ENCODE peak calls at places on chromosomes 11 and 22, in ten cellular contexts. N is activated CD4-positive, alpha-beta T cell treated with anti-CD3 and anti-CD28 coated beads, Interleukin-2, amount 50 U/mL, for 24 hours; F is choroid plexus epithelial cell; X is NCI-H2029 treated with DMSO at 0.1 percent for 48 hours; R is CD8-positive, alpha-beta memory T cell; B is astrocyte of the cerebellum; H is stimulated activated CD4-positive, alpha-beta T cell treated with anti-CD3 and anti-CD28 coated beads, Interleukin-2, amount 100 ng/mL, for 48 hours; O is PC-9; G is brain microvascular endothelial cell; M is neuronal stem cell. T is an unnamed sample.

GRCh38 chr11:119149371-119150275 is 771 bp downstream of the ABCG4 start:
- DNase-seq in R (no peak), X (no peak), O (no peak), F (no peak), M (peak), H (no peak), N (no peak), B (no peak), G (no peak), T (no peak)

GRCh38 chr11:77046060-77046501 is 11.9 kb downstream of the B3GNT6 start:
- DNase-seq in N (no peak), X (no peak), M (peak), R (peak), G (no peak), H (peak), O (peak), B (no peak), F (peak), T (no peak)

GRCh38 chr11:47766363-47767227 is 546 bp downstream of the FNBP4 start:
- DNase-seq in X (peak), N (peak), F (peak), G (peak), B (peak), R (peak), M (peak), O (peak), H (peak), T (peak)

GRCh38 chr22:32686354-32686753 is 115.2 kb upstream of the TIMP3 start:
- DNase-seq in M (no peak), G (no peak), O (no peak), H (no peak), R (no peak), F (peak), X (no peak), N (no peak), B (no peak), T (no peak)

GRCh38 chr11:79055866-79056632 is 384.8 kb downstream of the TENM4 start:
- DNase-seq in H (no peak), G (peak), B (peak), O (no peak), X (no peak), N (no peak), F (peak), M (no peak), R (no peak), T (no peak)

GRCh38 chr11:8102296-8102915 is 21.4 kb downstream of the TUB start:
- DNase-seq in H (no peak), G (no peak), R (no peak), X (no peak), M (no peak), B (no peak), O (no peak), N (no peak), F (no peak), T (no peak)

GRCh38 chr11:107962181-107962580 is 33.9 kb downstream of the RAB39A start:
- DNase-seq in O (no peak), F (peak), G (no peak), R (no peak), H (no peak), N (no peak), B (no peak), X (no peak), M (no peak), T (no peak)

GRCh38 chr11:1153105-1153950 is 4.4 kb upstream of the MUC5AC start:
- DNase-seq in H (no peak), G (no peak), F (no peak), M (no peak), O (peak), N (no peak), X (no peak), R (no peak), B (no peak), T (peak)

GRCh38 chr11:123072279-123072678 is 10.3 kb upstream of the HSPA8 start:
- DNase-seq in B (no peak), X (peak), N (no peak), O (peak), H (no peak), F (no peak), G (no peak), R (no peak), M (no peak), T (no peak)

GRCh38 chr11:73072935-73073481 is 69.1 kb downstream of the FCHSD2 start:
- DNase-seq in O (peak), B (no peak), F (peak), H (no peak), G (no peak), R (no peak), M (no peak), N (no peak), X (peak), T (peak)

GRCh38 chr11:133895551-133895950 is 50.2 kb upstream of the SPATA19 start:
- DNase-seq in H (no peak), M (no peak), F (no peak), B (no peak), X (no peak), G (no peak), N (no peak), R (no peak), O (no peak), T (no peak)

GRCh38 chr11:76830639-76831312 is 29.9 kb upstream of the ACER3 start:
- DNase-seq in F (peak), G (peak), R (no peak), B (peak), M (no peak), H (no peak), X (no peak), N (no peak), O (no peak), T (no peak)

GRCh38 chr11:115581871-115582639 is 77.8 kb upstream of the CADM1 start:
- DNase-seq in F (no peak), M (no peak), X (peak), O (peak), B (no peak), H (no peak), R (no peak), N (no peak), G (no peak), T (peak)

GRCh38 chr11:130144129-130144528 is 15.5 kb upstream of the ST14 start:
- DNase-seq in B (no peak), R (no peak), M (no peak), F (no peak), H (no peak), N (no peak), G (no peak), X (no peak), O (no peak), T (no peak)

GRCh38 chr22:19094393-19094997 is 27.7 kb downstream of the DGCR2 start:
- DNase-seq in G (no peak), N (no peak), F (no peak), H (no peak), O (no peak), B (no peak), X (no peak), R (no peak), M (no peak), T (no peak)

GRCh38 chr22:38782402-38783094 is 11.4 kb downstream of the DNAL4 start:
- DNase-seq in R (no peak), O (no peak), F (peak), G (peak), N (no peak), H (no peak), B (no peak), M (no peak), X (no peak), T (peak)

GRCh38 chr11:125072210-125072960 is 9.3 kb downstream of the SLC37A2 start:
- DNase-seq in N (no peak), M (no peak), X (no peak), O (no peak), B (no peak), R (no peak), G (no peak), F (no peak), H (no peak), T (no peak)

GRCh38 chr11:57116654-57117053 is 65.1 kb upstream of the LRRC55 start:
- DNase-seq in G (peak), H (no peak), R (no peak), F (peak), B (peak), N (no peak), M (no peak), O (peak), X (no peak), T (peak)

GRCh38 chr22:38136607-38137006 is 26.1 kb upstream of the BAIAP2L2 start:
- DNase-seq in F (peak), R (no peak), X (no peak), B (no peak), O (no peak), H (no peak), G (no peak), N (no peak), M (no peak), T (no peak)

GRCh38 chr11:12061851-12062560 is 48.4 kb upstream of the MICAL2 start:
- DNase-seq in G (no peak), X (no peak), N (no peak), M (no peak), O (no peak), H (no peak), F (no peak), B (no peak), R (no peak), T (no peak)

GRCh38 chr11:22432331-22433065 is 94.3 kb downstream of the SLC17A6 start:
- DNase-seq in N (no peak), X (no peak), B (peak), F (peak), R (no peak), O (no peak), M (peak), G (peak), H (peak), T (no peak)

GRCh38 chr22:50242406-50242949 is 2.3 kb downstream of the TUBGCP6 start:
- DNase-seq in R (no peak), H (no peak), B (no peak), X (no peak), N (no peak), F (no peak), O (no peak), M (no peak), G (no peak), T (no peak)

GRCh38 chr11:132430352-132431091 is 1060.1 kb downstream of the NTM start:
- DNase-seq in F (no peak), X (no peak), G (no peak), M (no peak), O (no peak), B (no peak), R (no peak), N (no peak), H (no peak), T (no peak)

GRCh38 chr11:69204246-69205124 is 48.8 kb downstream of the SMIM38 start:
- DNase-seq in M (no peak), N (no peak), B (no peak), X (no peak), F (no peak), G (no peak), O (no peak), H (no peak), R (no peak), T (no peak)

GRCh38 chr11:32562839-32563599 is 20.6 kb upstream of the EIF3M start:
- DNase-seq in M (no peak), X (no peak), G (no peak), R (no peak), B (no peak), N (no peak), O (no peak), H (no peak), F (peak), T (no peak)

GRCh38 chr11:75319035-75319877 is 32.2 kb downstream of the ARRB1 start:
- DNase-seq in R (no peak), N (no peak), X (no peak), F (no peak), O (no peak), H (no peak), B (no peak), M (no peak), G (no peak), T (no peak)

GRCh38 chr11:107659310-107659709 is 52.5 kb downstream of the SLN start:
- DNase-seq in H (no peak), F (no peak), N (no peak), O (no peak), R (no peak), G (no peak), M (no peak), B (no peak), X (no peak), T (no peak)

GRCh38 chr22:17172172-17172833 is 13.2 kb upstream of the HDHD5 start:
- DNase-seq in F (no peak), X (no peak), N (no peak), H (no peak), R (no peak), M (no peak), B (no peak), G (no peak), O (no peak), T (peak)

GRCh38 chr11:60874421-60875365 is 7.4 kb downstream of the ZP1 start:
- DNase-seq in X (no peak), O (no peak), F (no peak), N (no peak), H (no peak), B (no peak), R (no peak), G (no peak), M (no peak), T (no peak)

GRCh38 chr22:32994046-32994827 is 63.9 kb downstream of the SYN3 start:
- DNase-seq in O (no peak), X (no peak), H (no peak), N (no peak), F (no peak), B (no peak), R (no peak), G (no peak), M (peak), T (no peak)

GRCh38 chr11:27352781-27353180 is 10.2 kb downstream of the CCDC34 start:
- DNase-seq in H (no peak), G (no peak), F (no peak), N (no peak), X (no peak), M (no peak), B (peak), R (no peak), O (no peak), T (peak)

T was measured in myocyte.